ENCODE peak calls at places on chromosomes 1 and 21, in five cellular contexts. One of them, this sample, is unnamed.
A peak's percentile ranks its signal among the peaks of the same experiment; 100 is the strongest.

GRCh38 chr1:31839662-31840343 is 24.0 kb upstream of the SPOCD1 start:
- DNase-seq in stimulated activated CD4-positive, alpha-beta T cell treated with anti-CD3 and anti-CD28 coated beads, Interleukin-4, amount 100 ng/mL, for 48 hours: no peak
- DNase-seq in RPMI7951: no peak
- DNase-seq in cardiac muscle cell: peak; percentile 43
- DNase-seq in fibroblast of the conjunctiva: no peak
- DNase-seq in this sample: no peak

GRCh38 chr1:245585252-245585959 is 430.6 kb downstream of the KIF26B start:
- DNase-seq in fibroblast of the conjunctiva: peak; percentile 8
- DNase-seq in RPMI7951: peak; percentile 88
- DNase-seq in stimulated activated CD4-positive, alpha-beta T cell treated with anti-CD3 and anti-CD28 coated beads, Interleukin-4, amount 100 ng/mL, for 48 hours: no peak
- DNase-seq in cardiac muscle cell: peak; percentile 72
- DNase-seq in this sample: no peak

GRCh38 chr1:6660415-6661049 is 35.9 kb downstream of the THAP3 start:
- DNase-seq in fibroblast of the conjunctiva: no peak
- DNase-seq in RPMI7951: no peak
- DNase-seq in cardiac muscle cell: no peak
- DNase-seq in stimulated activated CD4-positive, alpha-beta T cell treated with anti-CD3 and anti-CD28 coated beads, Interleukin-4, amount 100 ng/mL, for 48 hours: no peak
- DNase-seq in this sample: no peak

GRCh38 chr1:115293899-115294298 is 44.1 kb downstream of the NGF start:
- DNase-seq in fibroblast of the conjunctiva: no peak
- DNase-seq in cardiac muscle cell: no peak
- DNase-seq in stimulated activated CD4-positive, alpha-beta T cell treated with anti-CD3 and anti-CD28 coated beads, Interleukin-4, amount 100 ng/mL, for 48 hours: no peak
- DNase-seq in RPMI7951: no peak
- DNase-seq in this sample: no peak

GRCh38 chr1:13892671-13893325 is 192.8 kb downstream of the PRDM2 start:
- DNase-seq in RPMI7951: no peak
- DNase-seq in cardiac muscle cell: peak; percentile 6
- DNase-seq in fibroblast of the conjunctiva: no peak
- DNase-seq in stimulated activated CD4-positive, alpha-beta T cell treated with anti-CD3 and anti-CD28 coated beads, Interleukin-4, amount 100 ng/mL, for 48 hours: no peak
- DNase-seq in this sample: no peak

GRCh38 chr1:66331641-66332523 is 202.1 kb upstream of the SGIP1 start:
- DNase-seq in fibroblast of the conjunctiva: peak; percentile 42
- DNase-seq in cardiac muscle cell: peak; percentile 94
- DNase-seq in RPMI7951: peak; percentile 86
- DNase-seq in stimulated activated CD4-positive, alpha-beta T cell treated with anti-CD3 and anti-CD28 coated beads, Interleukin-4, amount 100 ng/mL, for 48 hours: peak; percentile 29
- DNase-seq in this sample: peak; percentile 78

GRCh38 chr1:53557369-53557768 is 98.2 kb downstream of the DMRTB1 start:
- DNase-seq in stimulated activated CD4-positive, alpha-beta T cell treated with anti-CD3 and anti-CD28 coated beads, Interleukin-4, amount 100 ng/mL, for 48 hours: no peak
- DNase-seq in cardiac muscle cell: no peak
- DNase-seq in fibroblast of the conjunctiva: no peak
- DNase-seq in RPMI7951: no peak
- DNase-seq in this sample: no peak

GRCh38 chr1:114485286-114485685 is 25.7 kb downstream of the TRIM33 start:
- DNase-seq in fibroblast of the conjunctiva: no peak
- DNase-seq in cardiac muscle cell: peak; percentile 53
- DNase-seq in RPMI7951: no peak
- DNase-seq in stimulated activated CD4-positive, alpha-beta T cell treated with anti-CD3 and anti-CD28 coated beads, Interleukin-4, amount 100 ng/mL, for 48 hours: no peak
- DNase-seq in this sample: no peak

GRCh38 chr21:16179732-16180131 is 449.9 kb downstream of the USP25 start:
- DNase-seq in RPMI7951: no peak
- DNase-seq in stimulated activated CD4-positive, alpha-beta T cell treated with anti-CD3 and anti-CD28 coated beads, Interleukin-4, amount 100 ng/mL, for 48 hours: no peak
- DNase-seq in cardiac muscle cell: no peak
- DNase-seq in fibroblast of the conjunctiva: no peak
- DNase-seq in this sample: no peak

GRCh38 chr1:217393901-217394300 is 237.0 kb downstream of the GPATCH2 start:
- DNase-seq in cardiac muscle cell: peak; percentile 8
- DNase-seq in stimulated activated CD4-positive, alpha-beta T cell treated with anti-CD3 and anti-CD28 coated beads, Interleukin-4, amount 100 ng/mL, for 48 hours: no peak
- DNase-seq in RPMI7951: no peak
- DNase-seq in fibroblast of the conjunctiva: no peak
- DNase-seq in this sample: no peak

GRCh38 chr1:24379733-24380315 is 33.8 kb downstream of the STPG1 start:
- DNase-seq in cardiac muscle cell: peak; percentile 56
- DNase-seq in fibroblast of the conjunctiva: no peak
- DNase-seq in stimulated activated CD4-positive, alpha-beta T cell treated with anti-CD3 and anti-CD28 coated beads, Interleukin-4, amount 100 ng/mL, for 48 hours: no peak
- DNase-seq in RPMI7951: no peak
- DNase-seq in this sample: no peak

GRCh38 chr1:159090566-159091546 is 14.3 kb upstream of the AIM2 start:
- DNase-seq in RPMI7951: peak; percentile 73
- DNase-seq in fibroblast of the conjunctiva: no peak
- DNase-seq in cardiac muscle cell: peak; percentile 51
- DNase-seq in stimulated activated CD4-positive, alpha-beta T cell treated with anti-CD3 and anti-CD28 coated beads, Interleukin-4, amount 100 ng/mL, for 48 hours: no peak
- DNase-seq in this sample: no peak

GRCh38 chr1:193311226-193311948 is 125.0 kb upstream of the B3GALT2 start:
- DNase-seq in cardiac muscle cell: no peak
- DNase-seq in RPMI7951: no peak
- DNase-seq in stimulated activated CD4-positive, alpha-beta T cell treated with anti-CD3 and anti-CD28 coated beads, Interleukin-4, amount 100 ng/mL, for 48 hours: no peak
- DNase-seq in fibroblast of the conjunctiva: no peak
- DNase-seq in this sample: no peak

GRCh38 chr1:57424231-57425027 is 569 bp upstream of the DAB1 start:
- DNase-seq in cardiac muscle cell: peak; percentile 43
- DNase-seq in RPMI7951: no peak
- DNase-seq in stimulated activated CD4-positive, alpha-beta T cell treated with anti-CD3 and anti-CD28 coated beads, Interleukin-4, amount 100 ng/mL, for 48 hours: no peak
- DNase-seq in fibroblast of the conjunctiva: no peak
- DNase-seq in this sample: peak; percentile 66

GRCh38 chr1:206736878-206737728 is 33.5 kb upstream of the IL19 start:
- DNase-seq in RPMI7951: no peak
- DNase-seq in fibroblast of the conjunctiva: no peak
- DNase-seq in stimulated activated CD4-positive, alpha-beta T cell treated with anti-CD3 and anti-CD28 coated beads, Interleukin-4, amount 100 ng/mL, for 48 hours: no peak
- DNase-seq in cardiac muscle cell: no peak
- DNase-seq in this sample: no peak

GRCh38 chr1:244970236-244970652 is 105.9 kb upstream of the HNRNPU start:
- DNase-seq in fibroblast of the conjunctiva: peak; percentile 69
- DNase-seq in stimulated activated CD4-positive, alpha-beta T cell treated with anti-CD3 and anti-CD28 coated beads, Interleukin-4, amount 100 ng/mL, for 48 hours: peak; percentile 67
- DNase-seq in cardiac muscle cell: peak; percentile 86
- DNase-seq in RPMI7951: peak; percentile 77
- DNase-seq in this sample: peak; percentile 94

GRCh38 chr1:5423109-5423508 is 569.1 kb downstream of the NPHP4 start:
- DNase-seq in cardiac muscle cell: no peak
- DNase-seq in RPMI7951: peak; percentile 72
- DNase-seq in fibroblast of the conjunctiva: no peak
- DNase-seq in stimulated activated CD4-positive, alpha-beta T cell treated with anti-CD3 and anti-CD28 coated beads, Interleukin-4, amount 100 ng/mL, for 48 hours: peak; percentile 2
- DNase-seq in this sample: no peak

GRCh38 chr1:236150291-236150940 is 8.1 kb downstream of the GPR137B start:
- DNase-seq in fibroblast of the conjunctiva: no peak
- DNase-seq in stimulated activated CD4-positive, alpha-beta T cell treated with anti-CD3 and anti-CD28 coated beads, Interleukin-4, amount 100 ng/mL, for 48 hours: no peak
- DNase-seq in RPMI7951: no peak
- DNase-seq in cardiac muscle cell: no peak
- DNase-seq in this sample: peak; percentile 61

GRCh38 chr21:28393279-28393678 is 599.4 kb downstream of the LTN1 start:
- DNase-seq in RPMI7951: no peak
- DNase-seq in stimulated activated CD4-positive, alpha-beta T cell treated with anti-CD3 and anti-CD28 coated beads, Interleukin-4, amount 100 ng/mL, for 48 hours: no peak
- DNase-seq in cardiac muscle cell: no peak
- DNase-seq in fibroblast of the conjunctiva: no peak
- DNase-seq in this sample: no peak

GRCh38 chr1:108503062-108503740 is 53.1 kb downstream of the NBPF6 start:
- DNase-seq in stimulated activated CD4-positive, alpha-beta T cell treated with anti-CD3 and anti-CD28 coated beads, Interleukin-4, amount 100 ng/mL, for 48 hours: no peak
- DNase-seq in fibroblast of the conjunctiva: no peak
- DNase-seq in RPMI7951: peak; percentile 87
- DNase-seq in cardiac muscle cell: peak; percentile 86
- DNase-seq in this sample: no peak

This sample was measured in left lung.